ENCODE peak calls at places on chromosomes 4 and X, in nine cellular contexts. V, K, L, O, I, Z, T, W and Q are unnamed samples.

GRCh38 chrX:132614297-132614696 is 125.5 kb upstream of the MBNL3 start:
- DNase-seq in V (peak), K (no peak), L (no peak), O (no peak), I (no peak), Z (no peak), T (no peak), W (no peak), Q (no peak)

GRCh38 chr4:7590205-7590604 is 155.5 kb upstream of the PSAPL1 start:
- DNase-seq in V (no peak), K (no peak), L (no peak), O (no peak), I (no peak), Z (no peak), T (no peak), W (no peak), Q (no peak)

GRCh38 chrX:52082578-52082977 is 13.6 kb upstream of the MAGED4B start:
- DNase-seq in V (no peak), K (no peak), L (peak), O (no peak), I (no peak), Z (no peak), T (no peak), W (no peak), Q (peak)

GRCh38 chr4:113534698-113535097 is 226.8 kb downstream of the CAMK2D start:
- DNase-seq in V (no peak), K (no peak), L (no peak), O (no peak), I (no peak), Z (no peak), T (no peak), W (no peak), Q (no peak)

GRCh38 chr4:157803441-157804168 is 369.2 kb downstream of the GASK1B start:
- DNase-seq in V (no peak), K (no peak), L (no peak), O (no peak), I (no peak), Z (no peak), T (no peak), W (no peak), Q (no peak)

GRCh38 chrX:433771-434170 is 47.1 kb upstream of the PPP2R3B start:
- DNase-seq in V (no peak), K (peak), L (no peak), O (no peak), I (peak), Z (no peak), T (no peak), W (no peak), Q (no peak)

GRCh38 chrX:39065051-39065871 is 264.0 kb downstream of the MID1IP1 start:
- DNase-seq in V (peak), K (no peak), L (no peak), O (no peak), I (no peak), Z (no peak), T (no peak), W (no peak), Q (no peak)

GRCh38 chrX:107718156-107718621 is 57.4 kb downstream of the TSC22D3 start:
- DNase-seq in V (peak), K (no peak), L (no peak), O (peak), I (peak), Z (peak), T (no peak), W (peak), Q (peak)

GRCh38 chr4:40269133-40269532 is 66.0 kb upstream of the CHRNA9 start:
- DNase-seq in V (no peak), K (no peak), L (no peak), O (no peak), I (no peak), Z (no peak), T (no peak), W (no peak), Q (no peak)

DNA sequence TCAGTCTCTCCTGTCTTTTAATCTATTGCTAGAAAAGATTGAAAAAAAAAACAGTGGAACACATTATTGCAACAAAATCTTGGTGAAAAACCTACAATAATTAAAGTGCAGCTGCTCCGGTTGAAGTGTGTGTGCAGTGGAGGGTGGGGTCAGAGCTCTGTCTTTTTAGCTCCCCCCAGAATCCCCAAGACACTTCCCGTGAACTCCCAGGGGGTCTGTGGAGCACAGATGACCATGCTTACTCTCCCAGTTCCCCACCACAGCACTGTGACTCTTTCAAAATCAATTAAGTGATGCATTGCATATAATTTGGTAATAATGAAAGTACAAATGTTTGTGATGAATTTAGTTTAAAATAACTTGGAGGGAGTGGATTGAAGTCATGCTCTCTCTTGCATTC is 15.7 kb upstream of the SLC10A4 start:
- DNase-seq in V (no peak), K (no peak), L (no peak), O (no peak), I (no peak), Z (no peak), T (no peak), W (no peak), Q (no peak)
- TF ChIP-seq CTCF in V (no peak), K (no peak), L (no peak), O (no peak), I (no peak), Z (no peak), T (no peak), W (no peak), Q (no peak)

DNA sequence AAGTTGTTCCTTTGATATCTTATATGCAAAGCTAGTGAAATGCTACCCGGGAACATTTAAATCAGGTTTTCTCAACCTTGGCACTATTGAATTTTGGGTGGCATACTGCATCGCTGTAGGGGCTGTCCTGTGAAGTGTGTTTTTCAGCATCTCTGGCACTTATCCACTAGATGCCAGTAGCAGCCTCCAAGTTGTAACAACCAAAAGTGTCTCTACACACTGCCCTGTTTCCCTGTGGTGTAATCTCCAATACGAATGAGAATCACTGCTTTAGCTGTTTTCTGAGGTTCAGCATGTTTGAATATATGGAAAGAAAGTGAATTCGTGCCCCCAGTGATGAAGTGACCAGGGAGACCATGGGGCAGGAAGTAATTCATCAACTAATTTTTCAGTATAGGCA is 551.6 kb upstream of the PRKX start:
- DNase-seq in V (no peak), K (no peak), L (no peak), O (no peak), I (no peak), Z (no peak), T (no peak), W (no peak), Q (no peak)
- TF ChIP-seq CTCF in V (peak), K (no peak), L (no peak), O (no peak), I (no peak), Z (no peak), T (no peak), W (no peak), Q (no peak)

GRCh38 chr4:131411393-131411792 is 1737.7 kb upstream of the PCDH10 start:
- DNase-seq in V (no peak), K (no peak), L (no peak), O (no peak), I (no peak), Z (no peak), T (no peak), W (no peak), Q (no peak)
- TF ChIP-seq CTCF in V (no peak), K (no peak), L (no peak), O (no peak), I (no peak), Z (no peak), T (no peak), W (no peak), Q (no peak)

DNA sequence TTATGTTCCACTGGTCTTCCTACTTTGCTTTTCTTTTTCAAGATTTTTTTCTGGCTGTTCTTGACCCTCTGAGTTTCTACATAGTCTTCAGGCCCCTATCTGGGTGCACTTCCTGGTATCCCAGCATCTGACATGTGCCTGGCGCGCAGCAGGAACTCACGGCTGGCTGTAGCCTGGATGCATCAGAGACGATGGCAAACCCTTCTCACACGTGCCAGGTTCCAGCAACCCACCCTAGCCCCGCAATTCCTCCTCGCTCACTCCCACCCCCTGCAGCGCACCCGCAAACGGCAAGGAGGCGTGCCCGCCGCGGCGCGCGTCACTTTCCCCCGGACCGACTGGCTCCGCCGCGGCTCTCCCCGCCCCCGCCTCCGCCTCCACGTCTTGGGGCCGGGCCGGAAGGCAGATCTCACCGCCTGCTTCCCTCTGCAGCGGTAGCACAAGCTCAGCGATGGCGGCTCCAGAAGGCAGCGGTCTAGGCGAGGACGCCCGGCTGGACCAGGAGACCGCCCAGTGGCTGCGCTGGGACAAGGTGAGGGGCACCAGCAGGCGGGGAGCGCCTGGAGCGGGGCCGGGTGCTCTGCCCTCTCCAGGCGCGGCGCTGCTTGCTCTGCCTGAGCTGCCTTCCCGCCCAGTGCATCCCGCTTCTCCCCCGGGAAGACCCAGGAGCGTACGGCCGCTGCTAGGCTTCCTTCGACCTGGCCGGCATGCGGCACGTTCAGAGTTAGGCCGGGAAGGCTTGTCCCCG is at the start of gene PGM2:
- DNase-seq in V (peak), K (peak), L (no peak), O (peak), I (peak), Z (peak), T (peak), W (peak), Q (peak)
- TF ChIP-seq CTCF in V (no peak), K (no peak), L (peak), O (no peak), I (no peak), Z (no peak), T (no peak), W (no peak), Q (peak)

GRCh38 chrX:136395271-136395670 is 92.5 kb upstream of the BRS3 start:
- DNase-seq in V (no peak), K (no peak), L (no peak), O (no peak), I (no peak), Z (no peak), T (no peak), W (no peak), Q (peak)

GRCh38 chrX:136397001-136397400 is 90.7 kb upstream of the BRS3 start:
- DNase-seq in V (peak), K (no peak), L (no peak), O (no peak), I (no peak), Z (no peak), T (no peak), W (no peak), Q (no peak)
- TF ChIP-seq CTCF in V (peak), K (no peak), L (no peak), O (no peak), I (no peak), Z (no peak), T (no peak), W (no peak), Q (no peak)

DNA sequence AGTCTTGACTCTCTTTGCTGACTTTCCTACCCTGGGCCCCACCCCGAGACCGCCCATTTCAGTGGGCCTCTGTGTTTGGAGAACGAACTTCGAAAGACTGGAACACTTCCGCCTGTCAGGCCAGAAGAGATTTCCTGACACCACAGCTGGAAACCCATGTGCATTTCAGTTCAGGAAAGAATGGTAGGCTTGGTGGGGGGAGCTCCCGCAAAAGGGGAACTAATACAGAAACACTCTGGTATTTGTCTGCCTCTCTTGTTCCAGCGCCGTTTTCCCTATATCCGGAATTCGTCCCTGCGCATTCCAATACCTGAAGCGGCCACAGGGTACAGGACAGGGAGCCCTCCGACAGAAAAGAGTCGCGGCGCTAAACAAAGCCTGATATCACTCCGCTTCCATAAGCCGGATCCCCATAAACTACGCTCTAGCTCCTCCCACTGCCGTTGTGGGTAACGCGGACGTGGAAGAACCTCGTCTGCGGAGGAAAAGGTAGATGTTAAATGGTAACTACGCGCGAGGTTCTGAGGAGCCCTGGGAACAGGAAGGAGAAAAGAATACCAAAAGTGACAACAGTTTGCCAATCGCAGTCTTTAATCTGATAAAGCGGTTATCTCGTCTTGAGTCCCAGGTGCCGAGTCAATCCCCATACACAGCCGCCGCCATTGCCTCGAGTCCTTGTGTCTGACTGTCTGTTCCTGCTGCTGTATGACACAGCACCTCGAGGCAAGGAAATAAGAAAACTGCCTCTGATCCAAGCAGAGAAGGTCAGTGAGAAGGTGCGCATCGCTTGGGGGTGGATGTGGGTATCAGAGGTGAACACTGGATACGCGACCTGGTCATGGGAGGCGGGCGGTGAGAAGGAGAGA is at the start of gene ARMCX5:
- DNase-seq in V (peak), K (peak), L (no peak), O (peak), I (peak), Z (peak), T (peak), W (peak), Q (peak)
- TF ChIP-seq CTCF in V (no peak), K (peak), L (no peak), O (no peak), I (no peak), Z (no peak), T (no peak), W (no peak), Q (peak)

GRCh38 chr4:24704152-24704551 is 91.2 kb upstream of the SOD3 start:
- DNase-seq in V (peak), K (no peak), L (no peak), O (no peak), I (no peak), Z (no peak), T (no peak), W (no peak), Q (no peak)

GRCh38 chr4:24703298-24703697 is 92.1 kb upstream of the SOD3 start:
- DNase-seq in V (no peak), K (no peak), L (no peak), O (no peak), I (no peak), Z (no peak), T (no peak), W (no peak), Q (no peak)

GRCh38 chr4:24702266-24702665 is 93.1 kb upstream of the SOD3 start:
- DNase-seq in V (no peak), K (no peak), L (no peak), O (no peak), I (no peak), Z (no peak), T (no peak), W (no peak), Q (no peak)

GRCh38 chr4:24700118-24700517 is 95.3 kb upstream of the SOD3 start:
- DNase-seq in V (no peak), K (no peak), L (no peak), O (no peak), I (no peak), Z (no peak), T (no peak), W (no peak), Q (no peak)

DNA sequence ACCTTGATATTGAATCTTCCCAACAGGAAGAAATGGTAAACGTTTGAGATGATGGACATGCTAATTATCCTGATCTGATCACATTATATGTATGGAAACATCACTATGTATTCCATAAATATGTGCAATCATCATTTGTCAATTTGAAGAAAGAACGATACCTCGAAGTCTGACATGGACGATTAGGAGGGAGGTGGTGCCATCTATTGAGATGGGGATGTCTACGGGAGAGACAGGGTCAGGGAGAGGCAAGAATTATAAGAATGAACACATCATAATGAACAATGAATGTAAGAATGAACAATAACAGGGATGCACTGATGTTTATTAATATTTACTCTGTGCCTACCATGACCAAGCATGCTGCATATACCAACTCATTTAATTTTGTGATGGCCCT is 93.7 kb upstream of the SOD3 start:
- DNase-seq in V (no peak), K (no peak), L (no peak), O (no peak), I (no peak), Z (no peak), T (no peak), W (no peak), Q (no peak)
- TF ChIP-seq CTCF in V (peak), K (no peak), L (no peak), O (no peak), I (no peak), Z (no peak), T (no peak), W (no peak), Q (no peak)

GRCh38 chrX:70998402-70999027 is 67.6 kb upstream of the SLC7A3 start:
- DNase-seq in V (peak), K (no peak), L (no peak), O (peak), I (no peak), Z (no peak), T (no peak), W (no peak), Q (peak)
- TF ChIP-seq CTCF in V (peak), K (peak), L (peak), O (peak), I (no peak), Z (no peak), T (no peak), W (no peak), Q (peak)

GRCh38 chr4:829761-830655 is 4.1 kb upstream of the CPLX1 start:
- DNase-seq in V (no peak), K (no peak), L (no peak), O (no peak), I (peak), Z (no peak), T (peak), W (no peak), Q (no peak)

GRCh38 chr4:826508-827208 is 729 bp upstream of the CPLX1 start:
- DNase-seq in V (peak), K (peak), L (no peak), O (no peak), I (peak), Z (no peak), T (peak), W (no peak), Q (no peak)

GRCh38 chr4:827209-828081 is 1.5 kb upstream of the CPLX1 start:
- DNase-seq in V (peak), K (peak), L (no peak), O (no peak), I (peak), Z (no peak), T (peak), W (no peak), Q (no peak)

GRCh38 chr4:829291-829690 is 3.4 kb upstream of the CPLX1 start:
- DNase-seq in V (no peak), K (no peak), L (no peak), O (no peak), I (peak), Z (no peak), T (peak), W (no peak), Q (no peak)

GRCh38 chr4:828641-829271 is 2.8 kb upstream of the CPLX1 start:
- DNase-seq in V (peak), K (no peak), L (no peak), O (no peak), I (peak), Z (no peak), T (peak), W (no peak), Q (no peak)
- TF ChIP-seq CTCF in V (peak), K (no peak), L (no peak), O (no peak), I (no peak), Z (no peak), T (no peak), W (no peak), Q (peak)

GRCh38 chrX:153635788-153636668 is 11.0 kb upstream of the DUSP9 start:
- DNase-seq in V (peak), K (no peak), L (no peak), O (no peak), I (peak), Z (no peak), T (no peak), W (no peak), Q (peak)
- TF ChIP-seq CTCF in V (peak), K (no peak), L (peak), O (no peak), I (no peak), Z (peak), T (no peak), W (no peak), Q (peak)